ENCODE peak calls at places on chromosomes 7 and 10, in eight cellular contexts. One of them, this sample, is unnamed.

GRCh38 chr7:40194743-40195142 is 59.9 kb downstream of the SUGCT start:
- DNase-seq in fibroblast of lung: peak; percentile 84
- DNase-seq in NB4: no peak
- DNase-seq in BJ: no peak
- DNase-seq in CD8-positive, alpha-beta memory T cell: no peak
- DNase-seq in AG10803: peak; percentile 80
- DNase-seq in ovary: peak; percentile 13
- DNase-seq in choroid plexus epithelial cell: peak; percentile 88
- DNase-seq in this sample: no peak

GRCh38 chr7:155058861-155059355 is 11.2 kb upstream of the HTR5A start:
- DNase-seq in BJ: no peak
- DNase-seq in ovary: no peak
- DNase-seq in NB4: no peak
- DNase-seq in choroid plexus epithelial cell: no peak
- DNase-seq in AG10803: no peak
- DNase-seq in fibroblast of lung: no peak
- DNase-seq in CD8-positive, alpha-beta memory T cell: no peak
- DNase-seq in this sample: no peak

GRCh38 chr10:76397210-76397881 is 965.9 kb downstream of the LRMDA start:
- DNase-seq in fibroblast of lung: peak; percentile 42
- DNase-seq in AG10803: peak; percentile 47
- DNase-seq in CD8-positive, alpha-beta memory T cell: no peak
- DNase-seq in ovary: peak; percentile 69
- DNase-seq in NB4: no peak
- DNase-seq in BJ: no peak
- DNase-seq in choroid plexus epithelial cell: peak; percentile 50
- DNase-seq in this sample: no peak

GRCh38 chr7:99386584-99387238 is 12.2 kb downstream of the ARPC1B start:
- DNase-seq in AG10803: peak; percentile 41
- DNase-seq in BJ: no peak
- DNase-seq in fibroblast of lung: peak; percentile 51
- DNase-seq in CD8-positive, alpha-beta memory T cell: peak; percentile 58
- DNase-seq in NB4: peak; percentile 83
- DNase-seq in choroid plexus epithelial cell: peak; percentile 63
- DNase-seq in ovary: no peak
- DNase-seq in this sample: no peak

GRCh38 chr7:152931583-152931982 is 172.0 kb downstream of the ACTR3B start:
- DNase-seq in BJ: no peak
- DNase-seq in AG10803: no peak
- DNase-seq in choroid plexus epithelial cell: no peak
- DNase-seq in ovary: no peak
- DNase-seq in fibroblast of lung: no peak
- DNase-seq in NB4: no peak
- DNase-seq in CD8-positive, alpha-beta memory T cell: no peak
- DNase-seq in this sample: no peak

GRCh38 chr10:101485681-101486554 is 102.1 kb downstream of the POLL start:
- DNase-seq in ovary: peak; percentile 22
- DNase-seq in fibroblast of lung: peak; percentile 70
- DNase-seq in CD8-positive, alpha-beta memory T cell: no peak
- DNase-seq in AG10803: peak; percentile 47
- DNase-seq in NB4: peak; percentile 69
- DNase-seq in BJ: no peak
- DNase-seq in choroid plexus epithelial cell: peak; percentile 58
- DNase-seq in this sample: no peak

GRCh38 chr7:103113164-103113563 is 35.7 kb downstream of the NAPEPLD start:
- DNase-seq in NB4: no peak
- DNase-seq in AG10803: peak; percentile 96
- DNase-seq in BJ: peak; percentile 84
- DNase-seq in ovary: no peak
- DNase-seq in choroid plexus epithelial cell: peak; percentile 76
- DNase-seq in fibroblast of lung: peak; percentile 87
- DNase-seq in CD8-positive, alpha-beta memory T cell: no peak
- DNase-seq in this sample: peak; percentile 75

GRCh38 chr7:135334830-135335543 is 101.3 kb downstream of the STRA8 start:
- DNase-seq in CD8-positive, alpha-beta memory T cell: no peak
- DNase-seq in choroid plexus epithelial cell: no peak
- DNase-seq in fibroblast of lung: no peak
- DNase-seq in NB4: no peak
- DNase-seq in ovary: no peak
- DNase-seq in AG10803: no peak
- DNase-seq in BJ: no peak
- DNase-seq in this sample: no peak

GRCh38 chr7:22542669-22543068 is 42.7 kb upstream of the STEAP1B start:
- DNase-seq in fibroblast of lung: no peak
- DNase-seq in NB4: no peak
- DNase-seq in choroid plexus epithelial cell: no peak
- DNase-seq in AG10803: no peak
- DNase-seq in BJ: no peak
- DNase-seq in CD8-positive, alpha-beta memory T cell: no peak
- DNase-seq in ovary: no peak
- DNase-seq in this sample: no peak

GRCh38 chr7:2845193-2845592 is 1.1 kb upstream of the GNA12 start:
- DNase-seq in NB4: no peak
- DNase-seq in choroid plexus epithelial cell: no peak
- DNase-seq in ovary: no peak
- DNase-seq in BJ: no peak
- DNase-seq in AG10803: no peak
- DNase-seq in CD8-positive, alpha-beta memory T cell: no peak
- DNase-seq in fibroblast of lung: no peak
- DNase-seq in this sample: no peak

GRCh38 chr7:115009736-115010435 is 88.0 kb downstream of the MDFIC start:
- DNase-seq in NB4: no peak
- DNase-seq in choroid plexus epithelial cell: peak; percentile 53
- DNase-seq in fibroblast of lung: peak; percentile 92
- DNase-seq in CD8-positive, alpha-beta memory T cell: no peak
- DNase-seq in AG10803: peak; percentile 89
- DNase-seq in BJ: peak; percentile 56
- DNase-seq in ovary: peak; percentile 47
- DNase-seq in this sample: no peak

GRCh38 chr7:43905954-43906326 is 456 bp downstream of the URGCP start:
- DNase-seq in CD8-positive, alpha-beta memory T cell: no peak
- DNase-seq in AG10803: peak; percentile 43
- DNase-seq in fibroblast of lung: peak; percentile 46
- DNase-seq in BJ: no peak
- DNase-seq in ovary: peak; percentile 33
- DNase-seq in choroid plexus epithelial cell: peak; percentile 45
- DNase-seq in NB4: peak; percentile 55
- DNase-seq in this sample: no peak

GRCh38 chr10:91689731-91690168 is 56.9 kb upstream of the PPP1R3C start:
- DNase-seq in NB4: peak; percentile 8
- DNase-seq in ovary: no peak
- DNase-seq in fibroblast of lung: peak; percentile 67
- DNase-seq in CD8-positive, alpha-beta memory T cell: no peak
- DNase-seq in BJ: no peak
- DNase-seq in choroid plexus epithelial cell: peak; percentile 42
- DNase-seq in AG10803: peak; percentile 73
- DNase-seq in this sample: peak; percentile 45

GRCh38 chr10:49571419-49571818 is 32.5 kb upstream of the ERCC6 start:
- DNase-seq in NB4: no peak
- DNase-seq in ovary: no peak
- DNase-seq in choroid plexus epithelial cell: peak; percentile 55
- DNase-seq in BJ: no peak
- DNase-seq in AG10803: no peak
- DNase-seq in fibroblast of lung: peak; percentile 3
- DNase-seq in CD8-positive, alpha-beta memory T cell: no peak
- DNase-seq in this sample: no peak

GRCh38 chr7:43954524-43955228 is 28.4 kb downstream of the UBE2D4 start:
- DNase-seq in BJ: peak; percentile 10
- DNase-seq in CD8-positive, alpha-beta memory T cell: no peak
- DNase-seq in NB4: peak; percentile 73
- DNase-seq in fibroblast of lung: peak; percentile 66
- DNase-seq in choroid plexus epithelial cell: peak; percentile 77
- DNase-seq in AG10803: peak; percentile 60
- DNase-seq in ovary: no peak
- DNase-seq in this sample: peak; percentile 21

GRCh38 chr10:96835826-96836365 is 3.8 kb downstream of the LCOR start:
- DNase-seq in ovary: no peak
- DNase-seq in BJ: no peak
- DNase-seq in CD8-positive, alpha-beta memory T cell: no peak
- DNase-seq in fibroblast of lung: no peak
- DNase-seq in choroid plexus epithelial cell: peak; percentile 62
- DNase-seq in NB4: peak; percentile 24
- DNase-seq in AG10803: peak; percentile 65
- DNase-seq in this sample: no peak

GRCh38 chr10:31320598-31321211 is 1.7 kb downstream of the ZEB1 start:
- DNase-seq in NB4: peak; percentile 57
- DNase-seq in ovary: peak; percentile 12
- DNase-seq in choroid plexus epithelial cell: peak; percentile 64
- DNase-seq in fibroblast of lung: peak; percentile 55
- DNase-seq in BJ: no peak
- DNase-seq in AG10803: peak; percentile 55
- DNase-seq in CD8-positive, alpha-beta memory T cell: peak; percentile 46
- DNase-seq in this sample: no peak

GRCh38 chr7:151460474-151460855 is 20.5 kb upstream of the CRYGN start:
- DNase-seq in CD8-positive, alpha-beta memory T cell: no peak
- DNase-seq in AG10803: peak; percentile 22
- DNase-seq in BJ: no peak
- DNase-seq in fibroblast of lung: no peak
- DNase-seq in choroid plexus epithelial cell: no peak
- DNase-seq in ovary: peak; percentile 37
- DNase-seq in NB4: no peak
- DNase-seq in this sample: no peak

GRCh38 chr7:14219125-14219524 is 229.7 kb upstream of the ETV1 start:
- DNase-seq in BJ: no peak
- DNase-seq in CD8-positive, alpha-beta memory T cell: no peak
- DNase-seq in choroid plexus epithelial cell: peak; percentile 52
- DNase-seq in fibroblast of lung: peak; percentile 25
- DNase-seq in ovary: no peak
- DNase-seq in AG10803: no peak
- DNase-seq in NB4: no peak
- DNase-seq in this sample: no peak

GRCh38 chr10:43350139-43350538 is 21.3 kb upstream of the FXYD4 start:
- DNase-seq in BJ: no peak
- DNase-seq in CD8-positive, alpha-beta memory T cell: no peak
- DNase-seq in ovary: no peak
- DNase-seq in fibroblast of lung: no peak
- DNase-seq in NB4: no peak
- DNase-seq in AG10803: no peak
- DNase-seq in choroid plexus epithelial cell: no peak
- DNase-seq in this sample: no peak

GRCh38 chr7:130364446-130364845 is 15.8 kb upstream of the CPA1 start:
- DNase-seq in AG10803: no peak
- DNase-seq in NB4: no peak
- DNase-seq in BJ: no peak
- DNase-seq in CD8-positive, alpha-beta memory T cell: no peak
- DNase-seq in choroid plexus epithelial cell: no peak
- DNase-seq in ovary: no peak
- DNase-seq in fibroblast of lung: no peak
- DNase-seq in this sample: no peak

GRCh38 chr7:130365093-130365492 is 15.2 kb upstream of the CPA1 start:
- DNase-seq in AG10803: no peak
- DNase-seq in choroid plexus epithelial cell: no peak
- DNase-seq in NB4: no peak
- DNase-seq in CD8-positive, alpha-beta memory T cell: no peak
- DNase-seq in fibroblast of lung: no peak
- DNase-seq in ovary: no peak
- DNase-seq in BJ: no peak
- DNase-seq in this sample: no peak

GRCh38 chr7:130367088-130367755 is 13.1 kb upstream of the CPA1 start:
- DNase-seq in choroid plexus epithelial cell: no peak
- DNase-seq in AG10803: no peak
- DNase-seq in BJ: no peak
- DNase-seq in NB4: no peak
- DNase-seq in fibroblast of lung: no peak
- DNase-seq in ovary: no peak
- DNase-seq in CD8-positive, alpha-beta memory T cell: peak; percentile 62
- DNase-seq in this sample: no peak

GRCh38 chr7:130366561-130366960 is 13.7 kb upstream of the CPA1 start:
- DNase-seq in NB4: no peak
- DNase-seq in choroid plexus epithelial cell: no peak
- DNase-seq in AG10803: no peak
- DNase-seq in BJ: no peak
- DNase-seq in fibroblast of lung: no peak
- DNase-seq in ovary: no peak
- DNase-seq in CD8-positive, alpha-beta memory T cell: no peak
- DNase-seq in this sample: no peak

GRCh38 chr7:130365511-130366441 is 14.5 kb upstream of the CPA1 start:
- DNase-seq in choroid plexus epithelial cell: peak; percentile 51
- DNase-seq in fibroblast of lung: peak; percentile 65
- DNase-seq in BJ: peak; percentile 78
- DNase-seq in NB4: no peak
- DNase-seq in AG10803: peak; percentile 97
- DNase-seq in ovary: peak; percentile 92
- DNase-seq in CD8-positive, alpha-beta memory T cell: no peak
- DNase-seq in this sample: no peak
- H3K4me3 ChIP-seq in choroid plexus epithelial cell: no peak overlapping the region
- H3K4me3 ChIP-seq in fibroblast of lung: no peak overlapping the region
- H3K4me3 ChIP-seq in BJ: no peak overlapping the region
- H3K4me3 ChIP-seq in NB4: no peak overlapping the region
- H3K4me3 ChIP-seq in AG10803: no peak overlapping the region
- H3K4me3 ChIP-seq in ovary: no peak overlapping the region
- H3K4me3 ChIP-seq in CD8-positive, alpha-beta memory T cell: no peak overlapping the region
- H3K4me3 ChIP-seq in this sample: no peak overlapping the region

DNA sequence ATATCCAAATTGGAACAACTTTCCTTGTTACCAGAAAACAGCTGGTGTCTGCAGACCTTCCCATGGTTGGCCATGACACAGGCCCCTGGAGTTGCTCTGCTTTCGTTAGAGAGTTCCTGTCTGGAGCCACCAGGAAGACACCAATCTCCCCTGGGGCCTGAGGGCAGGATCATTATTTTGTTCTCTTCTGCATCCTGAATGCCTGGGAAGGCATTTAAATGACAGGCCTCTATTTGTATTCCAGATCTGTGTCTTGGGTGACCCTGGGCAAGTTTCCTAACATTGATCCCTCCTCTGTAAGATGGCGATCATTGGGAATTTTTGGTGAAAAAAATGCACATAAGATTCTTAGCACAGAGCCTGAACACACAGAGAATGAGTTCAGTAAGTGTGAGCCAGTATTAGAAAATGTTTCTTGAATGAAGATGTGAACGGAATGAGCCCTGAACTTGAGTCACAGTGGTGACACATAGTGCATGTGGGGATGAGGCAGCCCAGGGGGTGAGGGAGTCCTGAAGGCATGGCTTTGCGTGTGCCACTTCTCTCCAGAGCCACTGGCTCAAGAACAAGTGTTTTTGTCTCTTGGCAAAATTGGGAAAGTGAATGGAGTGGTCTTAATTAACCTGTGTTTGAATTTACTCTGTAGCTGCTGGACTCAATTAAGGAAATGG is 28.4 kb downstream of the BMPER start:
- DNase-seq in NB4: no peak
- DNase-seq in BJ: peak; percentile 76
- DNase-seq in fibroblast of lung: peak; percentile 53
- DNase-seq in choroid plexus epithelial cell: peak; percentile 49
- DNase-seq in AG10803: peak; percentile 95
- DNase-seq in ovary: no peak
- DNase-seq in CD8-positive, alpha-beta memory T cell: no peak
- DNase-seq in this sample: peak; percentile 69
- H3K4me3 ChIP-seq in NB4: no peak overlapping the region
- H3K4me3 ChIP-seq in BJ: no peak overlapping the region
- H3K4me3 ChIP-seq in fibroblast of lung: no peak overlapping the region
- H3K4me3 ChIP-seq in choroid plexus epithelial cell: no peak overlapping the region
- H3K4me3 ChIP-seq in AG10803: no peak overlapping the region
- H3K4me3 ChIP-seq in ovary: no peak overlapping the region
- H3K4me3 ChIP-seq in CD8-positive, alpha-beta memory T cell: no peak overlapping the region
- H3K4me3 ChIP-seq in this sample: no peak overlapping the region

GRCh38 chr7:157690833-157691382 is 354.1 kb downstream of the DNAJB6 start:
- DNase-seq in AG10803: peak; percentile 40
- DNase-seq in ovary: no peak
- DNase-seq in choroid plexus epithelial cell: peak; percentile 93
- DNase-seq in CD8-positive, alpha-beta memory T cell: peak; percentile 29
- DNase-seq in fibroblast of lung: peak; percentile 57
- DNase-seq in NB4: peak; percentile 91
- DNase-seq in BJ: peak; percentile 19
- DNase-seq in this sample: no peak
- H3K4me3 ChIP-seq in AG10803: no peak overlapping the region
- H3K4me3 ChIP-seq in ovary: no peak overlapping the region
- H3K4me3 ChIP-seq in choroid plexus epithelial cell: peak overlapping the region; percentile 48
- H3K4me3 ChIP-seq in CD8-positive, alpha-beta memory T cell: no peak overlapping the region
- H3K4me3 ChIP-seq in fibroblast of lung: no peak overlapping the region
- H3K4me3 ChIP-seq in NB4: peak overlapping the region; percentile 4
- H3K4me3 ChIP-seq in BJ: peak overlapping the region; percentile 11
- H3K4me3 ChIP-seq in this sample: no peak overlapping the region

GRCh38 chr7:95593343-95593742 is 3.0 kb downstream of the PDK4 start:
- DNase-seq in BJ: no peak
- DNase-seq in fibroblast of lung: no peak
- DNase-seq in NB4: no peak
- DNase-seq in AG10803: no peak
- DNase-seq in CD8-positive, alpha-beta memory T cell: no peak
- DNase-seq in ovary: no peak
- DNase-seq in choroid plexus epithelial cell: no peak
- DNase-seq in this sample: no peak
- H3K4me3 ChIP-seq in BJ: no peak overlapping the region
- H3K4me3 ChIP-seq in fibroblast of lung: peak overlapping the region; percentile 32
- H3K4me3 ChIP-seq in NB4: no peak overlapping the region
- H3K4me3 ChIP-seq in AG10803: no peak overlapping the region
- H3K4me3 ChIP-seq in CD8-positive, alpha-beta memory T cell: no peak overlapping the region
- H3K4me3 ChIP-seq in ovary: peak overlapping the region; percentile 74
- H3K4me3 ChIP-seq in choroid plexus epithelial cell: no peak overlapping the region
- H3K4me3 ChIP-seq in this sample: no peak overlapping the region